ENCODE peak calls at places on chromosome 21, in eight cellular contexts. K is A172; C is stimulated activated CD4-positive, alpha-beta T cell treated with anti-CD3 and anti-CD28 coated beads, TNF-alpha, amount 100 ng/mL, for 1 hour; H is prostate gland; D is AG04450; Y is Caki2; O is breast epithelium; X is K562. R is an unnamed sample.

GRCh38 chr21:43916691-43917514 is 51.9 kb downstream of the AGPAT3 start:
- DNase-seq in K (no peak), C (peak; percentile 35), H (no peak), D (no peak), Y (no peak), O (no peak), X (peak; percentile 75), R (no peak)

GRCh38 chr21:32414579-32415358 is 2.3 kb downstream of the EVA1C start:
- DNase-seq in K (peak; percentile 60), C (no peak), H (no peak), D (no peak), Y (no peak), O (no peak), X (no peak), R (peak; percentile 35)

GRCh38 chr21:36188081-36188681 is 31.6 kb downstream of the DOP1B start:
- DNase-seq in K (no peak), C (no peak), H (peak; percentile 69), D (no peak), Y (peak; percentile 36), O (peak; percentile 63), X (no peak), R (no peak)

GRCh38 chr21:35426484-35426883 is 377.4 kb upstream of the RUNX1 start:
- DNase-seq in K (no peak), C (no peak), H (no peak), D (no peak), Y (no peak), O (no peak), X (no peak), R (no peak)

GRCh38 chr21:26632691-26633090 is 59.6 kb upstream of the CYYR1 start:
- DNase-seq in K (no peak), C (no peak), H (no peak), D (no peak), Y (no peak), O (no peak), X (no peak), R (no peak)

GRCh38 chr21:42306366-42307035 is 8.7 kb downstream of the TFF3 start:
- DNase-seq in K (no peak), C (no peak), H (no peak), D (no peak), Y (no peak), O (no peak), X (no peak), R (no peak)

GRCh38 chr21:34836103-34836932 is 167.5 kb downstream of the CLIC6 start:
- DNase-seq in K (peak; percentile 98), C (no peak), H (no peak), D (peak; percentile 99), Y (peak; percentile 100), O (no peak), X (no peak), R (peak; percentile 66)

GRCh38 chr21:44711327-44712202 is at the start of gene TSPEAR:
- DNase-seq in K (no peak), C (no peak), H (no peak), D (no peak), Y (no peak), O (peak; percentile 50), X (no peak), R (no peak)

GRCh38 chr21:29164330-29164942 is 34.0 kb downstream of the MAP3K7CL start:
- DNase-seq in K (peak; percentile 91), C (no peak), H (no peak), D (no peak), Y (peak; percentile 65), O (no peak), X (no peak), R (no peak)

GRCh38 chr21:33374080-33374873 is 28.9 kb upstream of the IFNGR2 start:
- DNase-seq in K (peak; percentile 61), C (peak; percentile 33), H (peak; percentile 37), D (no peak), Y (no peak), O (no peak), X (no peak), R (peak; percentile 73)